ENCODE peak calls at places on chromosomes 12 and 14, in eight cellular contexts. One of them, this sample, is unnamed.

GRCh38 chr14:31902002-31902401 is 175.1 kb upstream of the ARHGAP5 start:
- DNase-seq in AG10803: no peak
- DNase-seq in brain microvascular endothelial cell: no peak
- DNase-seq in HCT116: peak
- DNase-seq in A673: no peak
- DNase-seq in sigmoid colon: no peak
- DNase-seq in psoas muscle: no peak
- DNase-seq in AG09309: no peak
- DNase-seq in this sample: no peak

GRCh38 chr12:16454481-16454880 is 107.0 kb downstream of the MGST1 start:
- DNase-seq in psoas muscle: no peak
- DNase-seq in A673: no peak
- DNase-seq in brain microvascular endothelial cell: no peak
- DNase-seq in AG09309: no peak
- DNase-seq in HCT116: no peak
- DNase-seq in AG10803: peak
- DNase-seq in sigmoid colon: no peak
- DNase-seq in this sample: no peak

GRCh38 chr12:11758838-11759509 is 109.5 kb downstream of the ETV6 start:
- DNase-seq in AG09309: no peak
- DNase-seq in psoas muscle: no peak
- DNase-seq in AG10803: no peak
- DNase-seq in brain microvascular endothelial cell: peak
- DNase-seq in sigmoid colon: no peak
- DNase-seq in HCT116: no peak
- DNase-seq in A673: no peak
- DNase-seq in this sample: no peak

GRCh38 chr12:79689041-79689476 is 1.7 kb downstream of the PAWR start:
- DNase-seq in HCT116: no peak
- DNase-seq in AG10803: no peak
- DNase-seq in AG09309: no peak
- DNase-seq in psoas muscle: no peak
- DNase-seq in brain microvascular endothelial cell: no peak
- DNase-seq in sigmoid colon: no peak
- DNase-seq in A673: peak
- DNase-seq in this sample: no peak

GRCh38 chr14:99991306-99991705 is 73.9 kb upstream of the EVL start:
- DNase-seq in brain microvascular endothelial cell: no peak
- DNase-seq in A673: no peak
- DNase-seq in sigmoid colon: no peak
- DNase-seq in AG09309: no peak
- DNase-seq in HCT116: no peak
- DNase-seq in AG10803: no peak
- DNase-seq in psoas muscle: no peak
- DNase-seq in this sample: no peak

GRCh38 chr14:99971929-99972747 is 93.1 kb upstream of the EVL start:
- DNase-seq in AG09309: no peak
- DNase-seq in AG10803: no peak
- DNase-seq in psoas muscle: no peak
- DNase-seq in brain microvascular endothelial cell: no peak
- DNase-seq in sigmoid colon: no peak
- DNase-seq in HCT116: no peak
- DNase-seq in A673: peak
- DNase-seq in this sample: no peak

GRCh38 chr12:109768901-109769670 is 55.5 kb downstream of the FAM222A start:
- DNase-seq in brain microvascular endothelial cell: no peak
- DNase-seq in AG09309: no peak
- DNase-seq in AG10803: no peak
- DNase-seq in HCT116: no peak
- DNase-seq in psoas muscle: no peak
- DNase-seq in sigmoid colon: peak
- DNase-seq in A673: no peak
- DNase-seq in this sample: no peak

GRCh38 chr12:94488449-94488848 is 28.8 kb upstream of the CEP83 start:
- DNase-seq in HCT116: no peak
- DNase-seq in psoas muscle: no peak
- DNase-seq in sigmoid colon: no peak
- DNase-seq in brain microvascular endothelial cell: no peak
- DNase-seq in AG09309: no peak
- DNase-seq in AG10803: no peak
- DNase-seq in A673: no peak
- DNase-seq in this sample: no peak

GRCh38 chr14:57486767-57487379 is 6.8 kb downstream of the CCDC198 start:
- DNase-seq in psoas muscle: no peak
- DNase-seq in brain microvascular endothelial cell: peak
- DNase-seq in A673: peak
- DNase-seq in sigmoid colon: no peak
- DNase-seq in HCT116: peak
- DNase-seq in AG10803: peak
- DNase-seq in AG09309: no peak
- DNase-seq in this sample: peak

GRCh38 chr14:80862983-80863382 is 78.6 kb downstream of the CEP128 start:
- DNase-seq in AG09309: no peak
- DNase-seq in AG10803: no peak
- DNase-seq in psoas muscle: no peak
- DNase-seq in HCT116: no peak
- DNase-seq in A673: no peak
- DNase-seq in brain microvascular endothelial cell: no peak
- DNase-seq in sigmoid colon: no peak
- DNase-seq in this sample: no peak

GRCh38 chr12:12885060-12885792 is 6.1 kb upstream of the GPRC5A start:
- DNase-seq in AG09309: no peak
- DNase-seq in A673: no peak
- DNase-seq in psoas muscle: no peak
- DNase-seq in sigmoid colon: no peak
- DNase-seq in HCT116: no peak
- DNase-seq in brain microvascular endothelial cell: no peak
- DNase-seq in AG10803: no peak
- DNase-seq in this sample: no peak

GRCh38 chr14:31992051-31992450 is 85.1 kb upstream of the ARHGAP5 start:
- DNase-seq in A673: no peak
- DNase-seq in HCT116: no peak
- DNase-seq in AG09309: peak
- DNase-seq in AG10803: peak
- DNase-seq in psoas muscle: no peak
- DNase-seq in brain microvascular endothelial cell: peak
- DNase-seq in sigmoid colon: no peak
- DNase-seq in this sample: peak

GRCh38 chr14:92316937-92317336 is 6.0 kb upstream of the SLC24A4 start:
- DNase-seq in psoas muscle: no peak
- DNase-seq in AG09309: no peak
- DNase-seq in brain microvascular endothelial cell: no peak
- DNase-seq in HCT116: peak
- DNase-seq in AG10803: no peak
- DNase-seq in A673: no peak
- DNase-seq in sigmoid colon: no peak
- DNase-seq in this sample: no peak

GRCh38 chr12:48917857-48918537 is 7.3 kb downstream of the FKBP11 start:
- DNase-seq in HCT116: no peak
- DNase-seq in psoas muscle: no peak
- DNase-seq in sigmoid colon: no peak
- DNase-seq in AG09309: no peak
- DNase-seq in A673: no peak
- DNase-seq in brain microvascular endothelial cell: no peak
- DNase-seq in AG10803: peak
- DNase-seq in this sample: no peak

GRCh38 chr12:71685312-71685906 is 473 bp upstream of the TMEM19 start:
- DNase-seq in brain microvascular endothelial cell: no peak
- DNase-seq in sigmoid colon: no peak
- DNase-seq in AG09309: no peak
- DNase-seq in A673: no peak
- DNase-seq in AG10803: no peak
- DNase-seq in psoas muscle: peak
- DNase-seq in HCT116: no peak
- DNase-seq in this sample: no peak

GRCh38 chr14:85439696-85440328 is 90.1 kb upstream of the FLRT2 start:
- DNase-seq in brain microvascular endothelial cell: peak
- DNase-seq in AG09309: peak
- DNase-seq in sigmoid colon: no peak
- DNase-seq in A673: no peak
- DNase-seq in HCT116: no peak
- DNase-seq in psoas muscle: no peak
- DNase-seq in AG10803: peak
- DNase-seq in this sample: peak

GRCh38 chr12:119988440-119988787 is 622 bp upstream of the BICDL1 start:
- DNase-seq in A673: no peak
- DNase-seq in AG10803: peak
- DNase-seq in HCT116: no peak
- DNase-seq in brain microvascular endothelial cell: peak
- DNase-seq in sigmoid colon: no peak
- DNase-seq in psoas muscle: no peak
- DNase-seq in AG09309: no peak
- DNase-seq in this sample: no peak

GRCh38 chr14:37384870-37385596 is 187.3 kb downstream of the MIPOL1 start:
- DNase-seq in psoas muscle: no peak
- DNase-seq in brain microvascular endothelial cell: no peak
- DNase-seq in AG09309: no peak
- DNase-seq in HCT116: no peak
- DNase-seq in sigmoid colon: no peak
- DNase-seq in A673: no peak
- DNase-seq in AG10803: no peak
- DNase-seq in this sample: no peak

GRCh38 chr14:28142400-28143015 is 624.1 kb upstream of the FOXG1 start:
- DNase-seq in AG10803: no peak
- DNase-seq in sigmoid colon: no peak
- DNase-seq in HCT116: no peak
- DNase-seq in AG09309: no peak
- DNase-seq in brain microvascular endothelial cell: no peak
- DNase-seq in A673: peak
- DNase-seq in psoas muscle: no peak
- DNase-seq in this sample: peak

DNA sequence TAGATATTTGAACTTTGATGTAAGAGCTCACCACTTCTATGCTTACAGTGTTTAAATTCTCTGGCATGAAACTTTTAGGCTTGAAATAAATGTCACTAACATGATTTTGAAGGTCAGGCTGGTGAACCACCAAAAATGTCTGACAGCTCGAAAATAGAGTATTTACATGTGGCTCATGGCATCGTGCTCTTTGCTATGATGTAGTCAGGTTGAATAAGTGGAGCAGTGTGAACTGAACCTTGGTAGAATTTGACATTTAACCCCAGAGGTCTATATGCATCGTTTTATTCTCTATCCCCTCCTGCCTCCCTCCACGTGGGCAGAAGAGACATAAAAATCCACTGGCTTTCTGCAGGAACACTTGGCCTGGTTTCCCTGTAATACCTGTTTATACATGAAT is 369.7 kb upstream of the ATP2B1 start:
- DNase-seq in AG09309: no peak
- DNase-seq in AG10803: no peak
- DNase-seq in sigmoid colon: no peak
- DNase-seq in HCT116: no peak
- DNase-seq in brain microvascular endothelial cell: no peak
- DNase-seq in psoas muscle: no peak
- DNase-seq in A673: no peak
- DNase-seq in this sample: no peak
- H3K4me3 ChIP-seq in AG09309: no peak
- H3K4me3 ChIP-seq in AG10803: no peak
- H3K4me3 ChIP-seq in sigmoid colon: no peak
- H3K4me3 ChIP-seq in HCT116: no peak
- H3K4me3 ChIP-seq in brain microvascular endothelial cell: no peak
- H3K4me3 ChIP-seq in psoas muscle: no peak
- H3K4me3 ChIP-seq in A673: no peak
- H3K4me3 ChIP-seq in this sample: no peak

DNA sequence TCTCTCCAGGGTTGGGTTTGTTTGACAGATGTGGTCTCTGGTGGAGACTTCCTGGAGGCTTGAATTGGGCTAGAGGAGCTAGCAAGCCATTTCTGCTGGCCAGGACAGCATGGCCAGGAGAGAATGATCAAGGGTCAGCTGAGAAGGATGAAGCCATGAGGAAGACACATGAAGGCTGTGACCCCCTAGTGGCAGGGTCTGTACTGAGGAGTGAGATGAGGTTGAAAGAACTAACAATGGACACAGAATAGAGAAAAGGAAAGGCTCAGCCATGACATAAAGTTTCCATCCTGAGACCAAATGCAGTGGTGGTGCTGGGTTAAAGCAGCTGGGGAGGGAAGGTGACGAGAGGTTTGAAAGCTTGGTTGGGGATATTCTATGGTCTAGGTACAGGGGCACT is 89.9 kb downstream of the NT5DC3 start:
- DNase-seq in A673: no peak
- DNase-seq in brain microvascular endothelial cell: no peak
- DNase-seq in HCT116: no peak
- DNase-seq in AG10803: no peak
- DNase-seq in sigmoid colon: no peak
- DNase-seq in AG09309: no peak
- DNase-seq in psoas muscle: no peak
- DNase-seq in this sample: no peak
- TF ChIP-seq CTCF in A673: no peak
- TF ChIP-seq CTCF in brain microvascular endothelial cell: peak
- TF ChIP-seq CTCF in HCT116: peak
- TF ChIP-seq CTCF in AG10803: no peak
- TF ChIP-seq CTCF in sigmoid colon: no peak
- TF ChIP-seq CTCF in AG09309: no peak
- TF ChIP-seq CTCF in psoas muscle: no peak
- TF ChIP-seq CTCF in this sample: peak

GRCh38 chr12:55717397-55718007 is 1.7 kb downstream of the BLOC1S1 start:
- DNase-seq in HCT116: no peak
- DNase-seq in A673: no peak
- DNase-seq in sigmoid colon: no peak
- DNase-seq in AG10803: no peak
- DNase-seq in psoas muscle: peak
- DNase-seq in brain microvascular endothelial cell: peak
- DNase-seq in AG09309: no peak
- DNase-seq in this sample: no peak

GRCh38 chr12:55719371-55719770 is 822 bp upstream of the RDH5 start:
- DNase-seq in psoas muscle: peak
- DNase-seq in HCT116: no peak
- DNase-seq in A673: no peak
- DNase-seq in brain microvascular endothelial cell: no peak
- DNase-seq in AG10803: no peak
- DNase-seq in AG09309: no peak
- DNase-seq in sigmoid colon: no peak
- DNase-seq in this sample: no peak

GRCh38 chr12:55716582-55717396 is 943 bp downstream of the BLOC1S1 start:
- DNase-seq in HCT116: no peak
- DNase-seq in sigmoid colon: no peak
- DNase-seq in AG10803: no peak
- DNase-seq in psoas muscle: peak
- DNase-seq in brain microvascular endothelial cell: no peak
- DNase-seq in AG09309: no peak
- DNase-seq in A673: no peak
- DNase-seq in this sample: no peak

GRCh38 chr12:55718650-55719275 is 1.4 kb upstream of the RDH5 start:
- DNase-seq in AG10803: no peak
- DNase-seq in sigmoid colon: no peak
- DNase-seq in AG09309: no peak
- DNase-seq in brain microvascular endothelial cell: no peak
- DNase-seq in HCT116: no peak
- DNase-seq in psoas muscle: peak
- DNase-seq in A673: no peak
- DNase-seq in this sample: no peak

GRCh38 chr12:55718020-55718419 is 2.2 kb upstream of the RDH5 start:
- DNase-seq in sigmoid colon: no peak
- DNase-seq in AG09309: no peak
- DNase-seq in brain microvascular endothelial cell: no peak
- DNase-seq in AG10803: no peak
- DNase-seq in psoas muscle: peak
- DNase-seq in HCT116: no peak
- DNase-seq in A673: peak
- DNase-seq in this sample: no peak
- H3K4me3 ChIP-seq in sigmoid colon: no peak
- H3K4me3 ChIP-seq in AG09309: no peak
- H3K4me3 ChIP-seq in brain microvascular endothelial cell: peak
- H3K4me3 ChIP-seq in AG10803: no peak
- H3K4me3 ChIP-seq in psoas muscle: peak
- H3K4me3 ChIP-seq in HCT116: no peak
- H3K4me3 ChIP-seq in A673: peak
- H3K4me3 ChIP-seq in this sample: no peak

GRCh38 chr12:92927055-92927435 is 2.0 kb downstream of the EEA1 start:
- DNase-seq in HCT116: no peak
- DNase-seq in AG09309: peak
- DNase-seq in brain microvascular endothelial cell: peak
- DNase-seq in psoas muscle: no peak
- DNase-seq in A673: peak
- DNase-seq in AG10803: peak
- DNase-seq in sigmoid colon: no peak
- DNase-seq in this sample: no peak
- TF ChIP-seq CTCF in HCT116: peak
- TF ChIP-seq CTCF in AG09309: peak
- TF ChIP-seq CTCF in brain microvascular endothelial cell: peak
- TF ChIP-seq CTCF in psoas muscle: peak
- TF ChIP-seq CTCF in A673: peak
- TF ChIP-seq CTCF in AG10803: peak
- TF ChIP-seq CTCF in sigmoid colon: no peak
- TF ChIP-seq CTCF in this sample: peak